ENCODE peak calls at places on chromosomes 6 and 20, in five cellular contexts. B is GM23338, P is astrocyte of the cerebellum, M is HFFc6, U is foreskin fibroblast. A is an unnamed sample.

GRCh38 chr20:19701449-19701848 is 56.6 kb upstream of the RIN2 start:
- DNase-seq in B (no peak), P (no peak), M (no peak), U (no peak), A (no peak)

GRCh38 chr6:39938773-39939381 is 4.6 kb upstream of the MOCS1 start:
- DNase-seq in B (peak), P (no peak), M (no peak), U (no peak), A (no peak)

GRCh38 chr6:51098801-51099200 is 280.1 kb downstream of the TFAP2B start:
- DNase-seq in B (no peak), P (no peak), M (no peak), U (no peak), A (peak)

GRCh38 chr20:64048402-64049044 is 916 bp downstream of the SOX18 start:
- DNase-seq in B (peak), P (no peak), M (no peak), U (no peak), A (no peak)

GRCh38 chr6:24313477-24314141 is 44.2 kb downstream of the DCDC2 start:
- DNase-seq in B (peak), P (peak), M (no peak), U (peak), A (peak)

GRCh38 chr6:41171908-41172307 is 9.0 kb upstream of the TREM2 start:
- DNase-seq in B (peak), P (no peak), M (no peak), U (no peak), A (no peak)

GRCh38 chr6:112931835-112932234 is 584.7 kb downstream of the RFPL4B start:
- DNase-seq in B (no peak), P (no peak), M (no peak), U (no peak), A (no peak)

GRCh38 chr6:128465368-128466343 is 54.7 kb downstream of the PTPRK start:
- DNase-seq in B (no peak), P (no peak), M (no peak), U (no peak), A (no peak)

GRCh38 chr6:36920546-36920945 is 34.0 kb upstream of the PI16 start:
- DNase-seq in B (no peak), P (no peak), M (no peak), U (no peak), A (no peak)

GRCh38 chr6:30130887-30131862 is 4.8 kb upstream of the TRIM40 start:
- DNase-seq in B (peak), P (peak), M (peak), U (peak), A (peak)

GRCh38 chr20:44805991-44806729 is 4.2 kb downstream of the RIMS4 start:
- DNase-seq in B (peak), P (no peak), M (peak), U (peak), A (no peak)

GRCh38 chr6:30603961-30604360 is 13.1 kb downstream of the PPP1R10 start:
- DNase-seq in B (no peak), P (no peak), M (no peak), U (no peak), A (no peak)

GRCh38 chr6:144330588-144330987 is 45.5 kb downstream of the UTRN start:
- DNase-seq in B (peak), P (no peak), M (no peak), U (no peak), A (no peak)

GRCh38 chr6:13375360-13375878 is 47.1 kb upstream of the TBC1D7 start:
- DNase-seq in B (no peak), P (no peak), M (no peak), U (no peak), A (no peak)

GRCh38 chr6:127496471-127496870 is 22.7 kb downstream of the MTCL3 start:
- DNase-seq in B (no peak), P (no peak), M (peak), U (no peak), A (no peak)

GRCh38 chr6:111566873-111567517 is 38.7 kb downstream of the TRAF3IP2 start:
- DNase-seq in B (no peak), P (no peak), M (no peak), U (no peak), A (no peak)
- TF ChIP-seq CTCF in B (no peak), P (no peak), M (no peak), U (no peak), A (no peak)

GRCh38 chr6:61886608-61887259 is 399.3 kb downstream of the KHDRBS2 start:
- DNase-seq in B (peak), P (no peak), M (no peak), U (no peak), A (no peak)
- TF ChIP-seq CTCF in B (peak), P (no peak), M (peak), U (no peak), A (peak)

GRCh38 chr6:155284775-155285174 is 21.0 kb downstream of the CLDN20 start:
- DNase-seq in B (no peak), P (no peak), M (no peak), U (no peak), A (no peak)
- TF ChIP-seq CTCF in B (no peak), P (no peak), M (no peak), U (no peak), A (no peak)

DNA sequence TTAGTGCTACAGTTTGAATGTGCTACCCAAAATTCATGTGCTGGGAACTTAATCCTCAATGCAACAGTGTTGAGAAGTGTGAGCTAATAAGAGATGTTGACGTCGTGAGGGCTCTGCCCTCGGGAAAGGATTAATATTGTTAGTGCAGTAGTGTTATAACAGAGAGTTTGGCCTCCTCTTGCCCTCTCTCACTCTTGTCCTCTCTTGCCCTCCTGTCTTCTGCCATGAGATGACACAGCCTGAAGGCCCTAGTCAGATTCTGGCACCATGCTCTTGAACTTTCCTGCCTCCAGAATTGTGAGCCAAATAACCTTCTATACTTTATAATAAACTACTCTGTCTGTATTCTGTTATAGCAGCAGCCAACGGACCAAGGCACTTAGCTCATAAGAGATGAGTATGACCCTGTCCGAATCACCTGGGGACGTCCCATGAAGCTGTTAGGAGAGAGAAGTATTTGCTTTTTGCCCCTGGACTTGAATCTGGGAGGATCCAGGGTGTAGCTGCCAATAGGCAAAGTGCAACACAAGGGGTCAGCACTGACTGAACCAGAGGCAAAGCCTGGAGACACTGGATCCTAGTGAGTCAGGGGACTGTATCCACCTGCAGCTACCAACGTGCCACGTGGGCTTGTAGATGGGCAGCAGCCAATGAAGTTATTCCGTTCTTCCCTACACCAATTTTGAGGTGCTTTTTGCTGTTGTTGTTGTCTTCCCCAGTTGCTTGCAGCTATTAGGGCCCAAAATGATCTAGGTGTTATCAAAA is 233.7 kb downstream of the THBS2 start:
- DNase-seq in B (peak), P (no peak), M (no peak), U (no peak), A (no peak)
- TF ChIP-seq CTCF in B (peak), P (peak), M (peak), U (peak), A (peak)